ENCODE peak calls at places on chromosomes 5 and 9, in six cellular contexts. L is GM23248, S is colonic mucosa, A is mesenchymal stem cell, U is mammary epithelial cell, Q is IMR-90. J is an unnamed sample.

GRCh38 chr5:87787640-87788039 is 374.9 kb upstream of the CCNH start:
- DNase-seq in L (no peak), S (no peak), A (no peak), U (no peak), Q (no peak), J (no peak)

GRCh38 chr9:124475158-124475867 is 25.1 kb downstream of the ADGRD2 start:
- DNase-seq in L (no peak), S (no peak), A (no peak), U (no peak), Q (no peak), J (no peak)

GRCh38 chr9:13266172-13266571 is 13.3 kb downstream of the MPDZ start:
- DNase-seq in L (peak), S (no peak), A (peak), U (no peak), Q (peak), J (no peak)

GRCh38 chr9:100595391-100596199 is 17.7 kb downstream of the CAVIN4 start:
- DNase-seq in L (peak), S (peak), A (peak), U (peak), Q (peak), J (peak)

GRCh38 chr5:147985593-147985992 is 78.2 kb upstream of the SPINK5 start:
- DNase-seq in L (no peak), S (no peak), A (no peak), U (no peak), Q (no peak), J (no peak)

GRCh38 chr9:122008559-122008958 is 84.5 kb downstream of the TTLL11 start:
- DNase-seq in L (no peak), S (no peak), A (no peak), U (no peak), Q (no peak), J (no peak)

GRCh38 chr9:81635526-81636279 is 53.6 kb downstream of the TLE1 start:
- DNase-seq in L (peak), S (no peak), A (peak), U (no peak), Q (peak), J (no peak)

GRCh38 chr5:9604416-9604815 is 25.7 kb downstream of the TAS2R1 start:
- DNase-seq in L (peak), S (no peak), A (peak), U (peak), Q (peak), J (no peak)

GRCh38 chr5:19880859-19881436 is 107.1 kb downstream of the CDH18 start:
- DNase-seq in L (no peak), S (no peak), A (no peak), U (no peak), Q (no peak), J (peak)

GRCh38 chr9:27485158-27485557 is 38.9 kb upstream of the IFNK start:
- DNase-seq in L (no peak), S (no peak), A (no peak), U (no peak), Q (no peak), J (no peak)

GRCh38 chr9:94140791-94141790 is 56.8 kb downstream of the PTPDC1 start:
- DNase-seq in L (no peak), S (no peak), A (no peak), U (no peak), Q (no peak), J (peak)

GRCh38 chr5:79418276-79418675 is 95.7 kb downstream of the HOMER1 start:
- DNase-seq in L (no peak), S (no peak), A (no peak), U (no peak), Q (no peak), J (peak)

GRCh38 chr9:89154651-89155336 is 23.8 kb downstream of the SHC3 start:
- DNase-seq in L (peak), S (no peak), A (peak), U (peak), Q (peak), J (peak)

GRCh38 chr5:143086851-143087637 is 316.4 kb downstream of the NR3C1 start:
- DNase-seq in L (peak), S (no peak), A (peak), U (peak), Q (peak), J (no peak)

GRCh38 chr9:79883073-79883645 is 311.4 kb downstream of the TLE4 start:
- DNase-seq in L (no peak), S (no peak), A (no peak), U (no peak), Q (no peak), J (no peak)

GRCh38 chr9:87592554-87593394 is 95.1 kb downstream of the DAPK1 start:
- DNase-seq in L (peak), S (no peak), A (no peak), U (no peak), Q (peak), J (no peak)

GRCh38 chr5:126780165-126780827 is 3.4 kb downstream of the LMNB1 start:
- DNase-seq in L (peak), S (peak), A (peak), U (peak), Q (peak), J (peak)
- H3K4me3 ChIP-seq in L (peak), S (no peak), A (no peak), U (no peak), Q (no peak), J (no peak)

GRCh38 chr5:180601591-180602480 is 10.5 kb upstream of the SCGB3A1 start:
- DNase-seq in L (no peak), S (no peak), A (no peak), U (no peak), Q (no peak), J (no peak)

GRCh38 chr5:180599590-180599914 is 8.3 kb upstream of the SCGB3A1 start:
- DNase-seq in L (no peak), S (no peak), A (no peak), U (no peak), Q (no peak), J (no peak)

GRCh38 chr5:180599981-180600553 is 8.8 kb upstream of the SCGB3A1 start:
- DNase-seq in L (no peak), S (no peak), A (no peak), U (no peak), Q (no peak), J (no peak)

GRCh38 chr5:180598797-180599589 is 7.7 kb upstream of the SCGB3A1 start:
- DNase-seq in L (no peak), S (no peak), A (no peak), U (no peak), Q (no peak), J (no peak)

GRCh38 chr5:180600554-180601041 is 9.3 kb upstream of the SCGB3A1 start:
- DNase-seq in L (no peak), S (no peak), A (no peak), U (no peak), Q (no peak), J (no peak)
- H3K9ac ChIP-seq in L (no peak), S (no peak), A (no peak), U (no peak), Q (no peak), J (no peak)

GRCh38 chr5:108521011-108521700 is 139.3 kb upstream of the FBXL17 start:
- DNase-seq in L (no peak), S (no peak), A (peak), U (no peak), Q (no peak), J (no peak)
- H3K27ac ChIP-seq in L (no peak), S (no peak), A (no peak), U (no peak), Q (no peak), J (peak)

GRCh38 chr9:77420641-77421040 is 227.5 kb downstream of the GNA14 start:
- DNase-seq in L (no peak), S (no peak), A (no peak), U (no peak), Q (no peak), J (no peak)
- H3K4me3 ChIP-seq in L (no peak), S (no peak), A (no peak), U (no peak), Q (no peak), J (no peak)

GRCh38 chr9:130029591-130029990 is 13.4 kb downstream of the FNBP1 start:
- DNase-seq in L (no peak), S (no peak), A (no peak), U (no peak), Q (no peak), J (no peak)
- H3K9ac ChIP-seq in L (no peak), S (no peak), A (no peak), U (no peak), Q (no peak), J (no peak)

GRCh38 chr5:71830626-71831539 is 111.8 kb downstream of the CARTPT start:
- DNase-seq in L (peak), S (peak), A (peak), U (peak), Q (peak), J (no peak)
- H3K27ac ChIP-seq in L (peak), S (no peak), A (no peak), U (no peak), Q (no peak), J (no peak)

J was measured in trophoblast cell.